ENCODE peak calls at places on chromosome 2, in nine cellular contexts. I, G, P, K, B, H, M, C and S are unnamed samples.

GRCh38 chr2:64268330-64268729 is 124.1 kb upstream of the PELI1 start:
- DNase-seq in I (no peak), G (no peak), P (no peak), K (no peak), B (no peak), H (no peak), M (no peak), C (no peak), S (no peak)

GRCh38 chr2:109466674-109467575 is 146.8 kb downstream of the SEPTIN10 start:
- DNase-seq in I (no peak), G (no peak), P (peak; percentile 5), K (no peak), B (no peak), H (no peak), M (no peak), C (no peak), S (no peak)

GRCh38 chr2:174059178-174059874 is 94.2 kb upstream of the SP3 start:
- DNase-seq in I (peak; percentile 80), G (no peak), P (no peak), K (peak; percentile 27), B (no peak), H (peak; percentile 84), M (no peak), C (no peak), S (no peak)

GRCh38 chr2:165238295-165238694 is 919 bp upstream of the SCN2A start:
- DNase-seq in I (no peak), G (no peak), P (no peak), K (no peak), B (no peak), H (no peak), M (no peak), C (peak; percentile 63), S (no peak)

GRCh38 chr2:78476619-78477229 is 548.8 kb upstream of the REG3G start:
- DNase-seq in I (no peak), G (no peak), P (no peak), K (no peak), B (no peak), H (no peak), M (no peak), C (peak; percentile 10), S (no peak)

GRCh38 chr2:171095014-171095582 is 65.6 kb downstream of the TLK1 start:
- DNase-seq in I (no peak), G (no peak), P (no peak), K (no peak), B (no peak), H (no peak), M (peak; percentile 7), C (no peak), S (no peak)

GRCh38 chr2:215870088-215870490 is 143.3 kb downstream of the MREG start:
- DNase-seq in I (no peak), G (peak; percentile 26), P (no peak), K (no peak), B (no peak), H (no peak), M (no peak), C (no peak), S (peak; percentile 65)

GRCh38 chr2:231017250-231017636 is 20.1 kb upstream of the C2orf72 start:
- DNase-seq in I (no peak), G (no peak), P (no peak), K (no peak), B (no peak), H (no peak), M (no peak), C (peak; percentile 23), S (no peak)

GRCh38 chr2:226578373-226578772 is 221.2 kb downstream of the IRS1 start:
- DNase-seq in I (no peak), G (no peak), P (no peak), K (no peak), B (no peak), H (no peak), M (no peak), C (no peak), S (no peak)

GRCh38 chr2:216606551-216607527 is 26.4 kb upstream of the IGFBP2 start:
- DNase-seq in I (no peak), G (no peak), P (no peak), K (no peak), B (no peak), H (no peak), M (peak; percentile 54), C (peak; percentile 84), S (no peak)

GRCh38 chr2:127161176-127162136 is 54.5 kb upstream of the BIN1 start:
- DNase-seq in I (no peak), G (no peak), P (no peak), K (no peak), B (no peak), H (no peak), M (no peak), C (no peak), S (no peak)

GRCh38 chr2:26076001-26076587 is 42.2 kb downstream of the RAB10 start:
- DNase-seq in I (no peak), G (no peak), P (no peak), K (peak; percentile 30), B (no peak), H (no peak), M (no peak), C (no peak), S (no peak)

DNA sequence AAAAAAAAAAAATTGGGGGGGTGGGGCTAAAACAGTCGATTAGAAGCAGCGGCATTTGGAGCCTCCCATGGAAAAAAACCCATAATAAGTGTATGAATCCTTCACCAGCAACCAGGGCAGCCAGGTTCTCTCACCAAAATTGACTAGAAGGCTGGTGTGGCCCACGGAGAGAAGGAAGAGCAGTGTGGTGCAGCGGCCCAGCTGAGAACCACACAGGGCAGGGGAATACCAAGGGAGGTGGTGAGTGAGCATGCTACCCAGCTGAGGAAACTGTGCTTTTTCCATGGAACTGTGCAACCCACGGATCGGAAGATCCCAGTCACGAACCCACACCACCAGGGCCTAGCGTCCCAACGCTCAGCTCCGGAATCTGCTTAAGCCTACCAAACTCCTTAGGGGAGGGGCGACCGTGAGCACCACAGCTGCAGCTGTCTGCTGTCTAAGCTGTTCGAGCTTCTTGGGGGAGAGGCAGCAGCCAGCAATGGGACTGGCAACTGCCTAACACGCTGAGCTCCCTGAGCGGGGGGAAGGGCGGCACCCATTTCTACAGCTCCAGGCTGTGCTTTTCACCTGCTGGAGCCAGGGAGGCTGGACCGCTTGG is 1037.2 kb upstream of the ACVR2A start:
- DNase-seq in I (no peak), G (no peak), P (no peak), K (no peak), B (no peak), H (no peak), M (no peak), C (peak; percentile 10), S (no peak)
- TF ChIP-seq REST in I (no peak), G (no peak), P (no peak), K (no peak), B (no peak), H (no peak), M (no peak), C (no peak), S (no peak)

DNA sequence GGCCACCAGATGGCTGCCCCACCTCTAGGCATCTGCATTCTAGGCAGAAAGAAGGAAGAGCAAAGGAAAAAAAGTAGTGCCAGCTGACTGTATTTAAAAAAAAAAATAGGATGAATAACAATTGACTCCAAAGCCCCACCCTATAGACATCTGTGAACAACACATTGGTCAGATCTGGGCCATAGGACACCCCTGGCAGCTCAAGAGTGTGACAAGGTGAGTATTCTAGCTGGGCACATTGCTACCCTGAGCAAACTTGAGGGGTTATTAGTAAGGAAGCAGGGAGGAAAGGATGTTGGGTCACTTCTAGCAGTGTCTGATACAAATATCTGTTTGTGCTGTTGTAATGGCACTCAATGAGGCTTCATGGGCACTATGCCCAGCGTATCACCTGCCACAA is 58.6 kb upstream of the NPAS2 start:
- DNase-seq in I (no peak), G (no peak), P (no peak), K (no peak), B (no peak), H (no peak), M (no peak), C (no peak), S (no peak)
- TF ChIP-seq REST in I (no peak), G (no peak), P (no peak), K (no peak), B (no peak), H (no peak), M (no peak), C (no peak), S (no peak)

GRCh38 chr2:237294509-237294908 is 119.5 kb downstream of the COL6A3 start:
- DNase-seq in I (no peak), G (no peak), P (no peak), K (no peak), B (no peak), H (no peak), M (no peak), C (no peak), S (no peak)

GRCh38 chr2:237291138-237291792 is 122.7 kb downstream of the COL6A3 start:
- DNase-seq in I (peak; percentile 14), G (peak; percentile 89), P (peak; percentile 81), K (peak; percentile 63), B (peak; percentile 87), H (no peak), M (no peak), C (peak; percentile 42), S (peak; percentile 95)

GRCh38 chr2:237295889-237296480 is 118.0 kb downstream of the COL6A3 start:
- DNase-seq in I (no peak), G (no peak), P (no peak), K (no peak), B (no peak), H (no peak), M (no peak), C (no peak), S (no peak)

GRCh38 chr2:237296756-237297155 is 117.2 kb downstream of the COL6A3 start:
- DNase-seq in I (no peak), G (no peak), P (no peak), K (no peak), B (no peak), H (no peak), M (no peak), C (no peak), S (no peak)

GRCh38 chr2:237293966-237294365 is 120.0 kb downstream of the COL6A3 start:
- DNase-seq in I (no peak), G (no peak), P (no peak), K (no peak), B (no peak), H (no peak), M (no peak), C (no peak), S (no peak)
- TF ChIP-seq REST in I (no peak), G (no peak), P (no peak), K (no peak), B (no peak), H (no peak), M (no peak), C (no peak), S (no peak)

GRCh38 chr2:122061206-122061605 is 305.8 kb downstream of the TSN start:
- DNase-seq in I (no peak), G (no peak), P (no peak), K (no peak), B (no peak), H (no peak), M (no peak), C (no peak), S (no peak)

GRCh38 chr2:122056853-122057252 is 301.4 kb downstream of the TSN start:
- DNase-seq in I (no peak), G (no peak), P (no peak), K (peak; percentile 16), B (no peak), H (no peak), M (no peak), C (no peak), S (no peak)

DNA sequence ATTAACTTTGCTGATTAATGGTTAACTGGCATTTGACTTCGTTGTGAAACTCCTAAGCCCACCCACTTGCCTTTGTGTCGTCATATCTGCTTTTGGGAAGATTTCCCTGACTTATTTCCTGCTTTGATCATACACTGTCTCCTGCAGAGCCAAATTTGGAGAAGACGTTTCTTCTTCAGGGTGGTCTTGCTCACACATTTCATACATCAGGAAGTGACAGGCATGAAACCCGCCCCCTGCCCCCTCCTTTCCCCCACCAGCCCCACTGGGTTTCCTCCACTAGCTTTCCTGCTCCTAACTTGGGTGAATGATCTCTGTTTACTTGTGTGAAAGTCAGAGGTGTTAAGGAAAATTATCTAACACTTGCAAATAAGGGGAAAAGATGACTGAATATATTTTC is 300.1 kb downstream of the TSN start:
- DNase-seq in I (no peak), G (no peak), P (no peak), K (no peak), B (peak; percentile 16), H (no peak), M (no peak), C (no peak), S (no peak)
- TF ChIP-seq REST in I (no peak), G (no peak), P (no peak), K (no peak), B (no peak), H (no peak), M (no peak), C (no peak), S (no peak)